ENCODE peak calls at places on chromosomes 7 and 10, in four cellular contexts. B, M, Q and L are unnamed samples.

GRCh38 chr10:100100651-100101525 is 19.2 kb upstream of the CPN1 start:
- DNase-seq in B (no peak), M (no peak), Q (peak), L (no peak)

GRCh38 chr7:129021656-129022055 is 33.3 kb downstream of the TNPO3 start:
- DNase-seq in M (no peak), Q (no peak), B (no peak), L (no peak)

GRCh38 chr10:34251177-34251576 is 563.9 kb downstream of the PARD3 start:
- DNase-seq in B (no peak), Q (no peak), M (no peak), L (no peak)

GRCh38 chr7:140679186-140679585 is 6.4 kb downstream of the ADCK2 start:
- DNase-seq in Q (no peak), M (no peak), B (no peak), L (peak)

GRCh38 chr10:71087622-71088021 is 124.7 kb upstream of the UNC5B start:
- DNase-seq in M (no peak), B (no peak), Q (no peak), L (peak)

GRCh38 chr7:50822110-50822509 is 39.4 kb upstream of the GRB10 start:
- DNase-seq in Q (no peak), B (no peak), M (no peak), L (no peak)

GRCh38 chr7:148045521-148045920 is 545.0 kb upstream of the C7orf33 start:
- DNase-seq in Q (no peak), M (no peak), B (no peak), L (no peak)

GRCh38 chr7:20798081-20798693 is 11.5 kb upstream of the SP8 start:
- DNase-seq in M (peak), B (no peak), Q (peak), L (peak)

GRCh38 chr10:1070939-1071338 is 14.8 kb downstream of the WDR37 start:
- DNase-seq in B (no peak), Q (no peak), M (no peak), L (no peak)

GRCh38 chr10:127320176-127320575 is 123.8 kb upstream of the INSYN2A start:
- DNase-seq in Q (no peak), B (no peak), M (no peak), L (no peak)

GRCh38 chr7:40394382-40394781 is 259.6 kb downstream of the SUGCT start:
- DNase-seq in B (no peak), Q (no peak), M (no peak), L (no peak)

GRCh38 chr7:33196194-33196593 is 66.8 kb downstream of the BBS9 start:
- DNase-seq in M (no peak), Q (no peak), B (no peak), L (no peak)

GRCh38 chr10:113992601-113993011 is 51.1 kb upstream of the ADRB1 start:
- DNase-seq in Q (no peak), M (no peak), B (no peak), L (no peak)

GRCh38 chr7:41501466-41501865 is 201.4 kb downstream of the INHBA start:
- DNase-seq in B (no peak), Q (no peak), M (no peak), L (no peak)

GRCh38 chr7:7761340-7761973 is 43.0 kb upstream of the RPA3 start:
- DNase-seq in M (no peak), Q (peak), B (no peak), L (no peak)

GRCh38 chr10:118551535-118552100 is 43.8 kb downstream of the PRLHR start:
- DNase-seq in M (no peak), B (no peak), Q (no peak), L (no peak)

GRCh38 chr7:32150589-32150988 is 80.4 kb upstream of the PDE1C start:
- DNase-seq in M (no peak), Q (no peak), B (no peak), L (no peak)

GRCh38 chr10:35643976-35644799 is 2.1 kb upstream of the FZD8 start:
- DNase-seq in B (no peak), M (peak), Q (no peak), L (no peak)

GRCh38 chr7:77348371-77348813 is 67.8 kb downstream of the GSAP start:
- DNase-seq in M (no peak), Q (no peak), B (no peak), L (peak)

GRCh38 chr7:141355057-141355456 is 196.2 kb upstream of the AGK start:
- DNase-seq in Q (no peak), M (no peak), B (no peak), L (no peak)

GRCh38 chr7:92448185-92448747 is 984 bp downstream of the GATAD1 start:
- DNase-seq in Q (peak), B (no peak), M (peak), L (peak)

GRCh38 chr10:126597206-126597605 is 73.3 kb downstream of the C10orf90 start:
- DNase-seq in Q (no peak), B (no peak), M (no peak), L (no peak)

GRCh38 chr10:6144609-6145413 is 56.0 kb downstream of the RBM17 start:
- DNase-seq in M (peak), B (peak), Q (peak), L (peak)
- TF ChIP-seq POLR2AphosphoS5 in M (peak), B (peak), Q (peak), L (peak)

GRCh38 chr7:130362251-130362650 is 17.6 kb downstream of the CPA5 start:
- DNase-seq in M (no peak), Q (no peak), B (no peak), L (no peak)
- H3K27ac ChIP-seq in M (no peak), Q (no peak), B (no peak), L (no peak)

DNA sequence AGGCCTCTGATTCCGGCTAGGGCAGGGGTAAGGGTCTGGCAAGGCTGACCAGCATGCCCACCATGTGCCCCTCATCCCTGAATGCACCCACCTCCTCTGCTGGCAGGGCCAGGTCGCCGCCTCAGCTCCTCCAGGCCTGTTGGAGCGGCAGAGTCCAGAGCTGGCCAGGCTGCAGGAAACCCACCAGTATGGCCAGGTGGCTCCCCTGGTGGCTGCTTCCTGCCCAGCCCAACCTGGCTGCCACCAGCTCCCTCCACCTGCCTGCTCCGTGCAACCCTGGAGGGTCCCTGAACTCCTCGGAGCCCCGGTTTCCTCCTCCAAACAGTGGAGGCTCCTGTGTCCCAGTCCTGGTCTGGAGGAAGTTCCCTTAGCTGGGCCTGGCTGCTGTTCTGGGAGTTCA is 39.6 kb downstream of the MICALL2 start:
- DNase-seq in Q (no peak), B (no peak), M (no peak), L (no peak)
- TF ChIP-seq CTCF in Q (peak), B (no peak), M (no peak), L (no peak)

GRCh38 chr10:77436257-77436780 is 201.3 kb downstream of the KCNMA1 start:
- DNase-seq in Q (no peak), M (no peak), B (no peak), L (no peak)
- TF ChIP-seq POLR2AphosphoS5 in Q (no peak), M (no peak), B (no peak), L (no peak)

GRCh38 chr10:124225029-124225467 is 131.7 kb upstream of the CHST15 start:
- DNase-seq in M (no peak), B (no peak), Q (no peak), L (peak)

GRCh38 chr10:124224331-124225028 is 131.1 kb upstream of the CHST15 start:
- DNase-seq in M (no peak), Q (no peak), B (no peak), L (no peak)

GRCh38 chr10:124227306-124228016 is 134.1 kb upstream of the CHST15 start:
- DNase-seq in B (no peak), Q (no peak), M (no peak), L (no peak)

GRCh38 chr10:124226271-124226911 is 133.0 kb upstream of the CHST15 start:
- DNase-seq in B (no peak), Q (no peak), M (no peak), L (no peak)

DNA sequence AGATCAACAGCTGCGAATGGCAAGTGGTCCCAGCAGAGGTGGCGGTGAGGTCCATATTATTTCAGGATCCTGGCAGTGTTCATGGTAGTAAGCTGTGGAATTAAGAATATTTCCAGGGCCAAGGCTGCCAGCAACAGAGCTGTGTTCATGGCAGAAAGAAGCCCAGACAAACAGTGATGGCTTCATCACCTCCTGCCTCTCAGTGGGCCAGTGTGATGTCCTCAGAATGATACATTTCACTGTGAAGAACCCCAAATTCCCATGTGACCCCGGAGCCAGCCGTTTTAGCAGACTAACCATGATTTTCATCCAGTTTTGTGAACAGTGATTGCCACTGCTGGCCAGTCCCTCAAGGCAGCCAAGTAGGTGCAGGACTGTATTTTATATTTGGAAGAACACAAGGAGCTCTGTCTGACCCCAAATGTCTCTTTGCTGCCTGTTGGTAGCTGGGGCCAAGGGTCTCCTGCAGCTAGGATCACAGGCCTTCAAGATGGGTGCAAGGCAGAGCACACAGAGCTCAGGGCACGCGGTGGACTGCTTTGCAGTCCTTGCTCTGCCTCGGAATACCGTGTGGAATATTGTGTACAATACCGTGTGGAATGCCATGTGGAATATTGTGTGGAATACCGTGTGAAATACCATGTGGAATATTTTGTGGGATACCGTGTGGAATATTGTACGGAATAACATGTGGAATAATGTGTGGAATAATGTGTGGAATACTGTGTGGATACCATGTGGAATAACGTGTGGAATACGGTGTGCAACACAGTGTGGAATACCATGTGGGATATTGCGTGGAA is 132.3 kb upstream of the CHST15 start:
- DNase-seq in M (no peak), Q (no peak), B (no peak), L (peak)
- H3K27ac ChIP-seq in M (no peak), Q (no peak), B (no peak), L (peak)

DNA sequence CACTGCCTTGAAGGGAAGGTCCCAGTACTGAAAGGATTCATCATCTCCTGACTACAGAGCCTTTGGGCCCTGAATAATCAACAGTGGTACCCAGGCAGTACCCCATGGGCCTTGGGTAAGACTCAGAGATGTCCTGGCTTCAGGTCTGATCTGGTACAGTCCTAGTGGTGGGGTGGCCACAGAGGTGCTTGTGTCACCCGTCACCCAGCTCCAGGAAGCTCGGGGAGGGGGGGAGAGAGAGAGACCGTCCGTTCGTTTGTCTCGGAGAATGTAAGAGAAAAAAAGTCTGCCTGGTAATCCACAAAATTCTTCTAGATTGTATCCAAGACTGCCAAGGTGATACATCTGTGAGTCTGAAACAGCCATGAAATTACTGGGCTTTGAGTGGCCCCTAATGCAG is 381.3 kb downstream of the PTPRN2 start:
- DNase-seq in Q (no peak), M (no peak), B (no peak), L (no peak)
- TF ChIP-seq CTCF in Q (no peak), M (no peak), B (no peak), L (no peak)

DNA sequence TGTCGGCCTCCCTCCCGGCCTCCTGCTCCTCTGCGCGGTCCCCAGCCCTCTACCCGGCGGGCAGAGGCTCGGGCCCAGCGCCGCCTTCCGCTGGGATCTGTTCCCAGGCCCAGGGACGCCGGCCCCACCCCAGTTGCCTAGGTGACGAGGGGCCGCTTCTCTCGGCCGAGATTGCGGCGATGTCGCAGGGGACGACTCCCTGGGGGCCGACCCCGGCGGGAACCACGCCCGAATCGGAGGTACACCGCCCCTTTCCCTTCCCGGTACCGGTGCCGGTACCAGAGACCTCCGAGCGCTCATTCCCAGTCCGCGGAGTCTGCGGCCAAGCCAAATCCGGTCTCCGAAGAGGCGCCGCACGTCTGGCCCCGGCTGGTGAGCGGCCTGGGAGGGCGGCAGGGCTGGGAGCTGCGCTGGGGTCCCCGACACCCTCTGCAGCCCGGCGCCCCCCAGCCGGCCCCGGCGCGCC is at the start of gene CABCOCO1:
- DNase-seq in M (peak), Q (peak), B (peak), L (peak)
- TF ChIP-seq POLR2AphosphoS5 in M (no peak), Q (peak), B (no peak), L (no peak)

GRCh38 chr7:153523320-153524015 is 528.7 kb upstream of the DPP6 start:
- DNase-seq in M (no peak), Q (no peak), B (no peak), L (no peak)

GRCh38 chr7:153522261-153522660 is 529.9 kb upstream of the DPP6 start:
- DNase-seq in M (peak), Q (no peak), B (no peak), L (no peak)

GRCh38 chr7:153524070-153524601 is 528.1 kb upstream of the DPP6 start:
- DNase-seq in Q (no peak), M (peak), B (no peak), L (no peak)

GRCh38 chr7:153518201-153518984 is 533.8 kb upstream of the DPP6 start:
- DNase-seq in Q (no peak), B (no peak), M (no peak), L (no peak)

DNA sequence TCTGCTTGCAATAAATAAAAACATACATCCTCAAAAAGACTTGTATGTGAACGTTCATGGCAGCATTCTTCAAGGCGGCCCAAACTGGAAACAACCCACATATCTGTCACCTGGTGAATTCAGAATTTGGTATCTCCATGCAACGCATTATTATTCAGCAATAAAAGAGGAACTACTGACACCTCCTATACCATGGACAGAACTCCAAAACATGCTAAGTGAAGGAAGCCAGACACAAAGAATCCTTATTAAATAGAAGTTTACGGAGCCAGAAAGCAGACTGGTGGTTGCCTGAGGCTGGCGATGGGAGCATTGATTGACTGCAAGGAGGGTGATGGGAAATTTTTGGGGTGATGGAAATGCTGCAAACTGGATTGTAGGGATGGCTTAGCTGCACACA is 530.8 kb upstream of the DPP6 start:
- DNase-seq in B (no peak), Q (no peak), M (no peak), L (no peak)
- H3K27ac ChIP-seq in B (peak), Q (no peak), M (peak), L (no peak)